ENCODE peak calls at places on chromosomes 11 and 22, in ten cellular contexts. J is HFFc6; C is fibroblast of lung; W is A549; Y is neural progenitor cell; M is cardiac muscle cell; O is RWPE1; H is heart right ventricle; Z is CD8-positive, alpha-beta T cell; B is progenitor cell of endocrine pancreas. X is an unnamed sample.

GRCh38 chr11:16312242-16312641 is 44.1 kb downstream of the SOX6 start:
- DNase-seq in J (no peak), C (no peak), W (no peak), Y (no peak), M (no peak), O (no peak), H (no peak), Z (no peak), B (no peak), X (no peak)

GRCh38 chr11:75475767-75476650 is 43.0 kb upstream of the KLHL35 start:
- DNase-seq in J (no peak), C (peak; percentile 47), W (no peak), Y (no peak), M (no peak), O (peak; percentile 33), H (peak; percentile 34), Z (no peak), B (no peak), X (no peak)

GRCh38 chr22:17152340-17152739 is 6.7 kb downstream of the HDHD5 start:
- DNase-seq in J (no peak), C (no peak), W (no peak), Y (no peak), M (no peak), O (no peak), H (no peak), Z (no peak), B (no peak), X (no peak)

GRCh38 chr22:37453696-37454095 is 26.4 kb upstream of the ELFN2 start:
- DNase-seq in J (no peak), C (no peak), W (no peak), Y (no peak), M (no peak), O (no peak), H (no peak), Z (no peak), B (no peak), X (no peak)

GRCh38 chr11:133228406-133229330 is 303.6 kb downstream of the OPCML start:
- DNase-seq in J (no peak), C (no peak), W (no peak), Y (peak; percentile 84), M (peak; percentile 38), O (no peak), H (peak; percentile 34), Z (no peak), B (no peak), X (peak; percentile 17)

GRCh38 chr11:31237819-31238771 is 131.4 kb downstream of the DCDC1 start:
- DNase-seq in J (no peak), C (peak; percentile 14), W (no peak), Y (peak; percentile 89), M (no peak), O (no peak), H (no peak), Z (no peak), B (no peak), X (no peak)

GRCh38 chr11:83493918-83494317 is 207.8 kb upstream of the CCDC90B start:
- DNase-seq in J (no peak), C (no peak), W (no peak), Y (no peak), M (no peak), O (no peak), H (no peak), Z (no peak), B (no peak), X (no peak)

GRCh38 chr11:291281-292210 is 2.6 kb downstream of the PGGHG start:
- DNase-seq in J (no peak), C (no peak), W (no peak), Y (no peak), M (no peak), O (no peak), H (peak; percentile 8), Z (no peak), B (no peak), X (no peak)

GRCh38 chr11:129853508-129854228 is 38.0 kb downstream of the TMEM45B start:
- DNase-seq in J (no peak), C (peak; percentile 56), W (no peak), Y (no peak), M (no peak), O (peak; percentile 74), H (peak; percentile 22), Z (peak; percentile 88), B (no peak), X (no peak)

GRCh38 chr11:118364956-118365615 is 5.7 kb downstream of the UBE4A start:
- DNase-seq in J (no peak), C (no peak), W (no peak), Y (no peak), M (no peak), O (no peak), H (no peak), Z (no peak), B (no peak), X (no peak)

GRCh38 chr22:49429066-49429465 is 398.6 kb downstream of the BRD1 start:
- DNase-seq in J (no peak), C (no peak), W (no peak), Y (peak; percentile 32), M (no peak), O (no peak), H (no peak), Z (peak; percentile 2), B (no peak), X (no peak)

GRCh38 chr11:66905631-66906030 is 48.8 kb downstream of the LRFN4 start:
- DNase-seq in J (no peak), C (no peak), W (no peak), Y (no peak), M (no peak), O (no peak), H (no peak), Z (no peak), B (no peak), X (no peak)

GRCh38 chr11:134452026-134452848 is 40.2 kb upstream of the B3GAT1 start:
- DNase-seq in J (no peak), C (no peak), W (no peak), Y (no peak), M (no peak), O (no peak), H (no peak), Z (no peak), B (no peak), X (no peak)

GRCh38 chr22:20419664-20419951 is 18.0 kb downstream of the SCARF2 start:
- DNase-seq in J (no peak), C (no peak), W (no peak), Y (no peak), M (no peak), O (no peak), H (no peak), Z (no peak), B (no peak), X (no peak)
- TF ChIP-seq CTCF in J (no peak), C (no peak), W (no peak), Y (no peak), M (no peak), O (no peak), H (no peak), Z (no peak), B (no peak), X (no peak)

GRCh38 chr11:46119352-46120216 is 1.7 kb downstream of the PHF21A start:
- DNase-seq in J (peak; percentile 70), C (peak; percentile 82), W (no peak), Y (peak; percentile 71), M (peak; percentile 74), O (peak; percentile 29), H (peak; percentile 53), Z (peak; percentile 71), B (peak; percentile 21), X (peak; percentile 59)

GRCh38 chr11:46116007-46116711 is 5.1 kb downstream of the PHF21A start:
- DNase-seq in J (no peak), C (no peak), W (no peak), Y (no peak), M (no peak), O (no peak), H (no peak), Z (no peak), B (no peak), X (no peak)

GRCh38 chr11:46120361-46120710 is 918 bp downstream of the PHF21A start:
- DNase-seq in J (no peak), C (no peak), W (peak; percentile 8), Y (peak; percentile 59), M (peak; percentile 49), O (peak; percentile 32), H (peak; percentile 42), Z (no peak), B (no peak), X (peak; percentile 31)

GRCh38 chr11:46119053-46119351 is 2.3 kb downstream of the PHF21A start:
- DNase-seq in J (peak; percentile 12), C (no peak), W (no peak), Y (no peak), M (no peak), O (no peak), H (no peak), Z (no peak), B (no peak), X (no peak)

DNA sequence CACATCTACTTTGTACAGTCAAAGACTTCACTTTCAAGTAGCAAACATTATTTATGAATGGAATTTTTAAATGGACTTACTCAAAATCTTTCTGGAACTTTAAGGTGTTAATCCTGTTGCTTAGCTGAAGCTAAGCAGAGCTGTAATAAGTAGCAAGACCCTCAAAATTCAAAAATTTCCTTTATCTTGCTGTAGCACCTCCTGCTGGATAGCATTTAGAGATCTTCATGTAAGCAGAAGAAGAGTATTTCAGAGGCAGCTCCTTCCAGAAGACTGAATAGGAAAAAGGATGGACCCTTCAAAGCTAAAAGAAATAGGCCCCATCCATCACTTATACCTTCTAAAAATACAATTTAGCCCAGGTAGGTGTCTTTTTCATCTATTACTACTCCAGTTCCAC is 3.4 kb downstream of the PHF21A start:
- DNase-seq in J (peak; percentile 13), C (peak; percentile 31), W (no peak), Y (no peak), M (no peak), O (no peak), H (no peak), Z (no peak), B (no peak), X (no peak)
- TF ChIP-seq CTCF in J (peak; percentile 65), C (peak; percentile 10), W (peak; percentile 45), Y (peak; percentile 39), M (peak; percentile 31), O (peak; percentile 10), H (peak; percentile 35), Z (peak; percentile 24), B (no peak), X (no peak)

DNA sequence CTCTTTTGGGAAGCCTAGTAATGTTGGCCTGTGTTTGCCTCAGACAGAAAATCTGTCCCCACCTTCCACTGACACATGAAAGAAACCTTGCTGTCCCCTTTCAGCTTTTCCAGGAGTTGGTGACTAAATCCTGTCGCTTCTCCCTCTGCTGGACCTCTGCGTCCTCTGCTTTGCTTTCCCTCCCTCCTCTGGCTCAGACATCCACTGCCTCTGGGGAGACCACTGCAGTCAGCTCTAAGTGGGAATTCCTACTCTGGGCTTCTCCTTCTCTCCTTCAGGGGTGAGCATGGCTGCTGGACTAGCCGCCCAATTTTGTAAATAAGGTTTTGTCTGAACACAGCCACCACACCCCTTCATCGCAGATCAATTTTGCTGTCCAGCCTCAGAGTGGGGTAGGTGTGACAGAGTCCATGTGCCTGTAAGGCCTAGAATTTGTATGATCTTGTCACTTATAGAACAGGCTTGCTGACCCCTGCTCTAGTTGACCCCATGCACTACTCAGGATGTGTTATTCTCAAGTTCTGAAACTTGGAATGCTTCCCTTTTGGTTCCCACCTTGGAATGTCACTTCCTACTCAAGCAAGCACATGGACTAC is 23.0 kb downstream of the LRRC74B start:
- DNase-seq in J (no peak), C (no peak), W (no peak), Y (peak; percentile 36), M (no peak), O (no peak), H (no peak), Z (no peak), B (no peak), X (no peak)
- TF ChIP-seq CTCF in J (no peak), C (no peak), W (no peak), Y (no peak), M (no peak), O (no peak), H (no peak), Z (no peak), B (no peak), X (no peak)

GRCh38 chr11:113874920-113875413 is 405 bp downstream of the USP28 start:
- DNase-seq in J (no peak), C (peak; percentile 30), W (peak; percentile 31), Y (peak; percentile 39), M (peak; percentile 27), O (peak; percentile 48), H (no peak), Z (no peak), B (no peak), X (no peak)
- TF ChIP-seq CTCF in J (peak; percentile 41), C (no peak), W (no peak), Y (no peak), M (no peak), O (no peak), H (no peak), Z (no peak), B (peak; percentile 41), X (no peak)